ENCODE peak calls at places on chromosomes 6 and 20, in four cellular contexts. H, V, R and J are unnamed samples.
A peak's percentile ranks its signal among the peaks of the same experiment; 100 is the strongest.

GRCh38 chr6:84074988-84075781 is 41.6 kb downstream of the MRAP2 start:
- DNase-seq in H (no peak), V (no peak), R (no peak), J (no peak)

GRCh38 chr6:11785449-11785951 is 6.9 kb upstream of the ADTRP start:
- DNase-seq in H (no peak), V (no peak), R (no peak), J (peak; percentile 57)

GRCh38 chr6:1346556-1347186 is 34.8 kb downstream of the FOXQ1 start:
- DNase-seq in H (no peak), V (no peak), R (no peak), J (no peak)

GRCh38 chr6:169722362-169723199 is 1.7 kb downstream of the PHF10 start:
- DNase-seq in H (no peak), V (no peak), R (peak; percentile 39), J (peak; percentile 47)

GRCh38 chr6:102670756-102671155 is 1277.2 kb downstream of the GRIK2 start:
- DNase-seq in H (no peak), V (no peak), R (no peak), J (no peak)

GRCh38 chr6:32886674-32887383 is 32.8 kb downstream of the PSMB9 start:
- DNase-seq in H (peak; percentile 49), V (no peak), R (no peak), J (peak; percentile 34)

GRCh38 chr6:70423189-70424133 is 10.2 kb downstream of the FAM135A start:
- DNase-seq in H (no peak), V (no peak), R (no peak), J (no peak)

GRCh38 chr20:11777861-11778570 is 139.7 kb upstream of the BTBD3 start:
- DNase-seq in H (no peak), V (no peak), R (no peak), J (no peak)

GRCh38 chr20:8443464-8444072 is 311.5 kb downstream of the PLCB1 start:
- DNase-seq in H (no peak), V (no peak), R (no peak), J (no peak)

GRCh38 chr6:75526502-75527127 is 33.0 kb upstream of the FILIP1 start:
- DNase-seq in H (peak; percentile 72), V (peak; percentile 39), R (peak; percentile 62), J (peak; percentile 82)

GRCh38 chr20:32354592-32355416 is 3.3 kb upstream of the ASXL1 start:
- DNase-seq in H (no peak), V (no peak), R (no peak), J (no peak)

GRCh38 chr6:27288136-27289044 is 23.7 kb downstream of the POM121L2 start:
- DNase-seq in H (no peak), V (no peak), R (no peak), J (no peak)

GRCh38 chr6:12813321-12813720 is 96.8 kb downstream of the PHACTR1 start:
- DNase-seq in H (no peak), V (no peak), R (no peak), J (no peak)

GRCh38 chr6:44257007-44257752 is at the start of gene SLC35B2:
- DNase-seq in H (peak; percentile 61), V (peak; percentile 54), R (peak; percentile 77), J (peak; percentile 72)

GRCh38 chr6:169378620-169379381 is 125.2 kb upstream of the THBS2 start:
- DNase-seq in H (no peak), V (no peak), R (no peak), J (no peak)

GRCh38 chr6:21033575-21034026 is 499.3 kb downstream of the CDKAL1 start:
- DNase-seq in H (peak; percentile 51), V (peak; percentile 18), R (peak; percentile 23), J (peak; percentile 27)

GRCh38 chr20:18372296-18372695 is 84.0 kb downstream of the ZNF133 start:
- DNase-seq in H (no peak), V (no peak), R (no peak), J (no peak)

GRCh38 chr6:25137497-25137896 is 141.7 kb upstream of the CARMIL1 start:
- DNase-seq in H (no peak), V (no peak), R (no peak), J (no peak)

GRCh38 chr6:16803294-16804006 is 42.2 kb upstream of the ATXN1 start:
- DNase-seq in H (peak; percentile 73), V (no peak), R (peak; percentile 66), J (peak; percentile 21)

GRCh38 chr6:16805190-16805860 is 44.1 kb upstream of the ATXN1 start:
- DNase-seq in H (no peak), V (no peak), R (no peak), J (no peak)

GRCh38 chr6:16804515-16805161 is 43.4 kb upstream of the ATXN1 start:
- DNase-seq in H (no peak), V (no peak), R (no peak), J (no peak)

GRCh38 chr6:16802071-16802470 is 40.8 kb upstream of the ATXN1 start:
- DNase-seq in H (no peak), V (no peak), R (peak; percentile 22), J (no peak)

DNA sequence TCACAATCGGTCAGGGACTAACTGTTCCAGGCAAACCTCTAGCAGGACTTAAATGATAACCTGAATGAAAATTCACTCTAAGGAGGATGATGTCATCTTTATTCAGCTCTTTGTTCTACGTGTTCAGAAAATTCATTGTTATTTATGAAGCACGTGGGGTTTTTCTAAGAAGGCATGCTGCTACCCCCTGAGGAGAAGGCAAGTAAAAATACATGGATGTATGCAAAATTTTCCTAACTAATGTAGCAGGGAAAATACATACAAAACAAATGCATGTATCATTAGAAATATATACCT is 42.7 kb upstream of the ATXN1 start:
- DNase-seq in H (no peak), V (no peak), R (no peak), J (no peak)
- H3K4me3 ChIP-seq in H (no peak overlapping the region), V (no peak overlapping the region), R (peak overlapping the region; percentile 38), J (no peak overlapping the region)

GRCh38 chr6:119283979-119284545 is 65.5 kb downstream of the MAN1A1 start:
- DNase-seq in H (no peak), V (no peak), R (no peak), J (no peak)

GRCh38 chr6:119283214-119283613 is 66.3 kb downstream of the MAN1A1 start:
- DNase-seq in H (no peak), V (no peak), R (no peak), J (no peak)

GRCh38 chr6:119280586-119281163 is 68.9 kb downstream of the MAN1A1 start:
- DNase-seq in H (no peak), V (no peak), R (no peak), J (no peak)

GRCh38 chr6:119285908-119286625 is 63.5 kb downstream of the MAN1A1 start:
- DNase-seq in H (no peak), V (no peak), R (no peak), J (no peak)

GRCh38 chr6:119284861-119285521 is 64.6 kb downstream of the MAN1A1 start:
- DNase-seq in H (no peak), V (no peak), R (no peak), J (no peak)
- TF ChIP-seq CTCF in H (no peak), V (no peak), R (no peak), J (no peak)

GRCh38 chr6:100883347-100883746 is 2.2 kb upstream of the ASCC3 start:
- DNase-seq in H (no peak), V (no peak), R (no peak), J (no peak)
- TF ChIP-seq POLR2A in H (no peak), V (no peak), R (no peak), J (no peak)

DNA sequence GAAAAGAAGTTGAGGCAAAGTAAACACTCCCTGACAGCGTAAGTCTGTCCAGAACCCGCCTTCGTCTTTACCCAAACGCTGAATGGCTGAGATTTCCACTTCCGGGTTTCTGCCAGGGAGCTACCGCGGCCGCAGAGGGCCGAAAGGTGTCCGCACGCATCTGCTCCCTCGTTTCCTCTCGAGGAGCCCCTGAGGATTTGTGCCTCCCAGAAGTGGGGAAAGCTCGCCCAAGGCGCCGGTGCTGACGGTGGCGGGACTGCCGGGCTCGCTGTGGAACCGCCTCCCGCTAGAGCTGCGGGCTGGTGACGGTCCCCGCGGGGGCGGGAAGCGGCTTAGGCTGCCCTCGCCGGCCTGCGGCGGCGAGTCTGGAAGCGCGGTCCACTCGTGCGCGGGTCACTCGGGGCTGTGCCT is 1760.2 kb upstream of the DEFB115 start:
- DNase-seq in H (no peak), V (no peak), R (no peak), J (no peak)
- H3K4me3 ChIP-seq in H (no peak overlapping the region), V (no peak overlapping the region), R (peak overlapping the region; percentile 17), J (no peak overlapping the region)

GRCh38 chr6:42179261-42179955 is 6.2 kb downstream of the GUCA1A start:
- DNase-seq in H (no peak), V (no peak), R (no peak), J (no peak)

GRCh38 chr6:42177514-42178364 is 4.6 kb downstream of the GUCA1A start:
- DNase-seq in H (no peak), V (no peak), R (no peak), J (no peak)

GRCh38 chr6:42176981-42177380 is 3.8 kb downstream of the GUCA1A start:
- DNase-seq in H (no peak), V (no peak), R (no peak), J (no peak)

GRCh38 chr6:42173101-42173500 is at the start of gene GUCA1A:
- DNase-seq in H (no peak), V (no peak), R (no peak), J (no peak)

GRCh38 chr6:42175860-42176259 is 2.7 kb downstream of the GUCA1A start:
- DNase-seq in H (no peak), V (no peak), R (no peak), J (no peak)
- TF ChIP-seq CTCF in H (no peak), V (no peak), R (no peak), J (no peak)

GRCh38 chr20:1327827-1328679 is 886 bp downstream of the SDCBP2 start:
- DNase-seq in H (peak; percentile 17), V (no peak), R (peak; percentile 14), J (peak; percentile 12)
- TF ChIP-seq POLR2A in H (no peak), V (no peak), R (no peak), J (no peak)

GRCh38 chr6:28981391-28981832 is 23.7 kb downstream of the ZNF311 start:
- DNase-seq in H (peak; percentile 77), V (no peak), R (peak; percentile 74), J (peak; percentile 73)

GRCh38 chr6:28979679-28980078 is 25.4 kb downstream of the ZNF311 start:
- DNase-seq in H (no peak), V (no peak), R (no peak), J (no peak)

GRCh38 chr6:28980797-28981390 is 24.2 kb downstream of the ZNF311 start:
- DNase-seq in H (peak; percentile 74), V (no peak), R (no peak), J (peak; percentile 58)

GRCh38 chr6:28978959-28979561 is 26.1 kb downstream of the ZNF311 start:
- DNase-seq in H (no peak), V (no peak), R (no peak), J (no peak)

DNA sequence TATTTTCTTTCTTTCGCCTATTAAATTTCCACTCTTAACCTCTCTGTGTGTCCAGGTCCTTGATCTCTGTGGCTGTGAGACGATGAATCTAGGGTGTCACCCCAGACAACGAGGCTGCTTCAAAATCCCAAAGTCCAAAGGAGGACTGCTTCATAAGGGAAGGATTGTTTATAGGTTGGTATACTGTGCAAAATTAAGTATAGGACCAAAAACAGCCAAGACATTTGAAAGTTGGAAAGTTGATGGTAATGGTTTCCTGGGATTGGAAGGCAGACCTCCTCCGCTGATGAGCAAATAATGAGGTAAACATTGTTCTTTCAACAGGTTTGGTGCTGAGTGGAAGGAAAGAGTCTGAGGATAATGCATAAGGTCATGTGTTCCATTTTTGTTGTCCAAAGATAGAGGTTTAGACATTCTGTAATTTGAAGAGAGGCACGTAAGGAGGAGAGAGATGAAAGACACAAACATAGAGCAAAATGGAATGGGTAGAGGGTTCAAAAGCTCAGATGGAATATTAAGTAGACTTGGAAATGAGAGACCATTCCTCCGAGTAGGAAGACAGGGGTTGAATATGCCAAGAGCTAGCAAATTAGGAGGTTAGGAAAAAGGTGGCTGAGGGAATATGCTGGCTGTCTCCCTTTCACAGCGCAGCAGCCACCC is 24.8 kb downstream of the ZNF311 start:
- DNase-seq in H (no peak), V (no peak), R (no peak), J (no peak)
- H3K4me3 ChIP-seq in H (peak overlapping the region; percentile 66), V (peak overlapping the region; percentile 52), R (peak overlapping the region; percentile 63), J (no peak overlapping the region)

GRCh38 chr6:159805418-159806020 is 5.4 kb downstream of the PNLDC1 start:
- DNase-seq in H (no peak), V (no peak), R (no peak), J (no peak)
- TF ChIP-seq CTCF in H (no peak), V (no peak), R (no peak), J (no peak)